ENCODE peak calls at places on chromosomes 3 and 15, in eight cellular contexts. X is B cell, W is neuronal stem cell, U is NCI-H2081, I is psoas muscle, D is left ventricle myocardium superior, F is foreskin fibroblast, L is HCEC 1CT. P is an unnamed sample.

GRCh38 chr3:151538706-151539403 is 78.0 kb upstream of the IGSF10 start:
- DNase-seq in X (no peak), W (no peak), U (no peak), I (no peak), D (no peak), F (peak; percentile 63), L (no peak), P (no peak)

GRCh38 chr3:130748981-130749380 is 2.4 kb upstream of the PIK3R4 start:
- DNase-seq in X (no peak), W (no peak), U (no peak), I (no peak), D (no peak), F (peak; percentile 20), L (peak; percentile 77), P (no peak)

GRCh38 chr15:74011610-74012009 is 17.1 kb downstream of the PML start:
- DNase-seq in X (no peak), W (no peak), U (no peak), I (no peak), D (peak; percentile 69), F (peak; percentile 53), L (peak; percentile 39), P (no peak)

GRCh38 chr3:185726254-185726967 is 98.4 kb downstream of the IGF2BP2 start:
- DNase-seq in X (no peak), W (no peak), U (no peak), I (no peak), D (no peak), F (no peak), L (no peak), P (no peak)

GRCh38 chr3:184680411-184680990 is 31.4 kb downstream of the MAGEF1 start:
- DNase-seq in X (no peak), W (no peak), U (no peak), I (peak; percentile 30), D (no peak), F (no peak), L (no peak), P (no peak)

GRCh38 chr3:190444036-190444435 is 5.7 kb downstream of the TMEM207 start:
- DNase-seq in X (no peak), W (no peak), U (no peak), I (no peak), D (no peak), F (no peak), L (no peak), P (no peak)

GRCh38 chr3:72535789-72536188 is 312.5 kb downstream of the SHQ1 start:
- DNase-seq in X (no peak), W (no peak), U (no peak), I (no peak), D (no peak), F (no peak), L (no peak), P (no peak)

GRCh38 chr3:107208100-107208499 is 169.1 kb upstream of the CCDC54 start:
- DNase-seq in X (no peak), W (peak; percentile 43), U (no peak), I (no peak), D (no peak), F (peak; percentile 94), L (peak; percentile 100), P (no peak)

GRCh38 chr3:73215286-73215685 is 153.8 kb downstream of the EBLN2 start:
- DNase-seq in X (no peak), W (no peak), U (no peak), I (no peak), D (no peak), F (no peak), L (no peak), P (no peak)

GRCh38 chr3:40137586-40138295 is 171.8 kb upstream of the EIF1B start:
- DNase-seq in X (no peak), W (no peak), U (no peak), I (no peak), D (no peak), F (peak; percentile 86), L (peak; percentile 47), P (no peak)

GRCh38 chr3:151016421-151016820 is 43.9 kb upstream of the CLRN1 start:
- DNase-seq in X (no peak), W (no peak), U (no peak), I (no peak), D (no peak), F (peak; percentile 20), L (peak; percentile 56), P (no peak)

GRCh38 chr3:98903705-98904481 is 2.4 kb upstream of the DCBLD2 start:
- DNase-seq in X (no peak), W (no peak), U (no peak), I (no peak), D (no peak), F (no peak), L (no peak), P (no peak)

GRCh38 chr3:37026851-37027250 is 33.5 kb downstream of the MLH1 start:
- DNase-seq in X (no peak), W (no peak), U (no peak), I (no peak), D (no peak), F (no peak), L (no peak), P (no peak)

GRCh38 chr3:184234224-184234623 is 4.8 kb downstream of the VWA5B2 start:
- DNase-seq in X (no peak), W (no peak), U (no peak), I (peak; percentile 79), D (peak; percentile 44), F (peak; percentile 76), L (peak; percentile 76), P (no peak)

GRCh38 chr3:157136647-157137387 is 23.1 kb downstream of the CCNL1 start:
- DNase-seq in X (no peak), W (no peak), U (no peak), I (peak; percentile 63), D (peak; percentile 59), F (no peak), L (peak; percentile 35), P (no peak)

GRCh38 chr3:61559108-61559731 is 2.2 kb upstream of the PTPRG start:
- DNase-seq in X (no peak), W (no peak), U (no peak), I (no peak), D (no peak), F (no peak), L (peak; percentile 32), P (no peak)

GRCh38 chr3:63661242-63661641 is 8.8 kb downstream of the SNTN start:
- DNase-seq in X (no peak), W (no peak), U (no peak), I (no peak), D (no peak), F (no peak), L (peak; percentile 43), P (no peak)

GRCh38 chr3:141686477-141687280 is 51.4 kb upstream of the RNF7 start:
- DNase-seq in X (no peak), W (no peak), U (no peak), I (peak; percentile 71), D (peak; percentile 74), F (peak; percentile 55), L (peak; percentile 70), P (no peak)

GRCh38 chr15:100008258-100008657 is 275.0 kb upstream of the LYSMD4 start:
- DNase-seq in X (no peak), W (no peak), U (no peak), I (no peak), D (no peak), F (no peak), L (no peak), P (no peak)

GRCh38 chr3:131036986-131037385 is 10.3 kb downstream of the NEK11 start:
- DNase-seq in X (no peak), W (no peak), U (no peak), I (no peak), D (no peak), F (peak; percentile 9), L (no peak), P (no peak)

GRCh38 chr15:25783607-25784131 is 79.5 kb downstream of the ATP10A start:
- DNase-seq in X (no peak), W (peak; percentile 46), U (no peak), I (no peak), D (no peak), F (no peak), L (peak; percentile 15), P (peak; percentile 71)

GRCh38 chr15:58330836-58331561 is 100.8 kb upstream of the LIPC start:
- DNase-seq in X (no peak), W (no peak), U (no peak), I (no peak), D (no peak), F (peak; percentile 16), L (no peak), P (no peak)

GRCh38 chr3:46667061-46667621 is 26.3 kb downstream of the ALS2CL start:
- DNase-seq in X (no peak), W (no peak), U (no peak), I (peak; percentile 47), D (peak; percentile 34), F (no peak), L (no peak), P (no peak)

GRCh38 chr3:77102916-77103769 is 63.2 kb downstream of the ROBO2 start:
- DNase-seq in X (no peak), W (no peak), U (no peak), I (no peak), D (no peak), F (peak; percentile 12), L (peak; percentile 21), P (no peak)

GRCh38 chr3:4271834-4272233 is 31.3 kb upstream of the SETMAR start:
- DNase-seq in X (no peak), W (peak; percentile 57), U (no peak), I (no peak), D (no peak), F (peak; percentile 3), L (peak; percentile 40), P (no peak)

GRCh38 chr3:119817964-119818363 is 36.1 kb downstream of the NR1I2 start:
- DNase-seq in X (no peak), W (no peak), U (no peak), I (no peak), D (no peak), F (no peak), L (no peak), P (no peak)

GRCh38 chr3:70716832-70717231 is 404.4 kb upstream of the MDFIC2 start:
- DNase-seq in X (no peak), W (no peak), U (no peak), I (peak; percentile 52), D (peak; percentile 38), F (peak; percentile 57), L (peak; percentile 34), P (no peak)